ENCODE peak calls at places on chromosomes 1 and 21, in six cellular contexts. Q, S, E, N, O and U are unnamed samples.

GRCh38 chr21:44552136-44552535 is 831 bp upstream of the KRTAP10-2 start:
- DNase-seq in Q (no peak), S (no peak), E (no peak), N (no peak), O (no peak), U (no peak)

GRCh38 chr1:43885311-43885801 is 48.2 kb upstream of the ARTN start:
- DNase-seq in Q (no peak), S (no peak), E (no peak), N (no peak), O (no peak), U (no peak)

GRCh38 chr21:42642219-42642745 is 11.1 kb upstream of the PDE9A start:
- DNase-seq in Q (no peak), S (no peak), E (no peak), N (no peak), O (no peak), U (no peak)

GRCh38 chr1:47859092-47859743 is 138.0 kb downstream of the TRABD2B start:
- DNase-seq in Q (no peak), S (no peak), E (no peak), N (no peak), O (no peak), U (no peak)

GRCh38 chr1:200311256-200311655 is 98.6 kb downstream of the ZNF281 start:
- DNase-seq in Q (no peak), S (no peak), E (no peak), N (no peak), O (no peak), U (no peak)

GRCh38 chr1:100683448-100684349 is 35.8 kb upstream of the VCAM1 start:
- DNase-seq in Q (no peak), S (no peak), E (peak; percentile 16), N (no peak), O (no peak), U (no peak)

GRCh38 chr1:246350745-246351144 is 156.3 kb downstream of the SMYD3 start:
- DNase-seq in Q (no peak), S (no peak), E (no peak), N (no peak), O (no peak), U (no peak)

GRCh38 chr1:51623450-51623849 is 6.6 kb downstream of the OSBPL9 start:
- DNase-seq in Q (no peak), S (no peak), E (no peak), N (no peak), O (no peak), U (no peak)

GRCh38 chr1:203268901-203269653 is 36.2 kb upstream of the BTG2 start:
- DNase-seq in Q (peak; percentile 67), S (no peak), E (no peak), N (peak; percentile 76), O (no peak), U (no peak)

GRCh38 chr1:210239295-210240155 is 6.9 kb downstream of the SERTAD4 start:
- DNase-seq in Q (peak; percentile 16), S (no peak), E (no peak), N (no peak), O (no peak), U (no peak)

GRCh38 chr1:102241431-102242338 is 245.0 kb upstream of the OLFM3 start:
- DNase-seq in Q (no peak), S (no peak), E (peak; percentile 24), N (no peak), O (no peak), U (no peak)

GRCh38 chr1:231213831-231214573 is 27.0 kb upstream of the GNPAT start:
- DNase-seq in Q (no peak), S (no peak), E (no peak), N (no peak), O (no peak), U (no peak)

GRCh38 chr21:30718239-30718909 is at the start of gene KRTAP21-3:
- DNase-seq in Q (no peak), S (no peak), E (no peak), N (no peak), O (no peak), U (no peak)

GRCh38 chr1:151047591-151047924 is at the start of gene C1orf56:
- DNase-seq in Q (peak; percentile 43), S (no peak), E (no peak), N (peak; percentile 73), O (peak; percentile 78), U (peak; percentile 79)

GRCh38 chr1:97603776-97604175 is 317.1 kb downstream of the DPYD start:
- DNase-seq in Q (no peak), S (no peak), E (no peak), N (no peak), O (no peak), U (no peak)

GRCh38 chr1:54378157-54378883 is 27.9 kb downstream of the SSBP3 start:
- DNase-seq in Q (no peak), S (peak; percentile 23), E (no peak), N (no peak), O (peak; percentile 32), U (no peak)

GRCh38 chr1:216325336-216325735 is 97.9 kb downstream of the USH2A start:
- DNase-seq in Q (no peak), S (no peak), E (no peak), N (no peak), O (no peak), U (no peak)

GRCh38 chr1:2330511-2331199 is 60.7 kb downstream of the MORN1 start:
- DNase-seq in Q (peak; percentile 69), S (no peak), E (no peak), N (no peak), O (no peak), U (no peak)

GRCh38 chr1:39167632-39168209 is 36.8 kb upstream of the MACF1 start:
- DNase-seq in Q (peak; percentile 83), S (no peak), E (no peak), N (peak; percentile 93), O (no peak), U (no peak)

GRCh38 chr21:44888581-44889550 is 15.4 kb upstream of the PTTG1IP start:
- DNase-seq in Q (no peak), S (no peak), E (no peak), N (no peak), O (no peak), U (no peak)

GRCh38 chr1:191993549-191993948 is 164.7 kb upstream of the RGS18 start:
- DNase-seq in Q (peak; percentile 2), S (no peak), E (no peak), N (no peak), O (no peak), U (no peak)

GRCh38 chr1:226123591-226124471 is 61.3 kb downstream of the H3-3A start:
- DNase-seq in Q (no peak), S (no peak), E (no peak), N (no peak), O (no peak), U (no peak)

GRCh38 chr1:226125097-226125630 is 61.4 kb downstream of the ACBD3 start:
- DNase-seq in Q (peak; percentile 70), S (peak; percentile 83), E (peak; percentile 55), N (peak; percentile 84), O (peak; percentile 65), U (peak; percentile 62)

GRCh38 chr1:226121049-226121586 is 58.6 kb downstream of the H3-3A start:
- DNase-seq in Q (no peak), S (no peak), E (no peak), N (no peak), O (no peak), U (no peak)

GRCh38 chr1:226121587-226122400 is 59.3 kb downstream of the H3-3A start:
- DNase-seq in Q (peak; percentile 49), S (no peak), E (no peak), N (peak; percentile 97), O (peak; percentile 90), U (peak; percentile 89)

DNA sequence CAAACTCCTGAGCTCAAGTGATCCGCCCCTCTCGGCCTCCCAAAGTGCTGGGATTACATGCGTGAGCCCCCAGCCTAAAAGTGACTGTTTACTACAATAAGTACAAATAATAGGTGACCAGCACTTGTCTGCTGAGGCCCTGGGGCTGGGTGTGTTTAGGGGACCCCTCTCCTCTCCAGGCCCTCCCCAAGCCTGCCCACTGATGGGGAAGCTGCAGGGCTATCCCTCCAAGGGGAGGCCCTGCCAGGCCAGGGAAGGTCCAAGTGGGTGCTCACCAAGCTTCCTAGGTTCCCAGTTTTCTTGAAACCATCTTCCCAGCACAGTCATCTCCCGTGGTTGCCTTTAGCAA is 60.7 kb downstream of the H3-3A start:
- DNase-seq in Q (no peak), S (no peak), E (no peak), N (no peak), O (no peak), U (no peak)
- TF ChIP-seq TAF1 in Q (no peak), S (no peak), E (no peak), N (no peak), O (no peak), U (no peak)

GRCh38 chr21:35619184-35619583 is 441.1 kb downstream of the SETD4 start:
- DNase-seq in Q (no peak), S (no peak), E (no peak), N (no peak), O (no peak), U (no peak)
- TF ChIP-seq POLR2A in Q (no peak), S (no peak), E (no peak), N (no peak), O (no peak), U (no peak)

GRCh38 chr21:35862969-35863368 is 197.4 kb downstream of the SETD4 start:
- DNase-seq in Q (no peak), S (no peak), E (no peak), N (no peak), O (no peak), U (no peak)
- TF ChIP-seq TAF1 in Q (no peak), S (no peak), E (no peak), N (no peak), O (no peak), U (no peak)

GRCh38 chr21:36429672-36430546 is 44.7 kb downstream of the CHAF1B start:
- DNase-seq in Q (peak; percentile 69), S (peak; percentile 54), E (peak; percentile 59), N (peak; percentile 92), O (peak; percentile 74), U (peak; percentile 74)
- TF ChIP-seq POLR2A in Q (no peak), S (no peak), E (peak; percentile 76), N (no peak), O (peak; percentile 64), U (no peak)

GRCh38 chr1:8667869-8668595 is 149.4 kb downstream of the RERE start:
- DNase-seq in Q (peak; percentile 77), S (no peak), E (no peak), N (no peak), O (no peak), U (no peak)

GRCh38 chr1:8670371-8670818 is 147.0 kb downstream of the RERE start:
- DNase-seq in Q (peak; percentile 79), S (no peak), E (no peak), N (no peak), O (no peak), U (no peak)

GRCh38 chr1:8669608-8670335 is 147.7 kb downstream of the RERE start:
- DNase-seq in Q (no peak), S (no peak), E (no peak), N (no peak), O (no peak), U (no peak)

GRCh38 chr1:8674912-8675311 is 142.5 kb downstream of the RERE start:
- DNase-seq in Q (no peak), S (no peak), E (no peak), N (no peak), O (no peak), U (no peak)

GRCh38 chr1:8671313-8671917 is 146.0 kb downstream of the RERE start:
- DNase-seq in Q (peak; percentile 61), S (no peak), E (no peak), N (peak; percentile 69), O (peak; percentile 25), U (no peak)
- TF ChIP-seq TAF1 in Q (no peak), S (no peak), E (no peak), N (no peak), O (no peak), U (no peak)